ENCODE peak calls at places on chromosome 2, in eight cellular contexts. One of them, this sample, is unnamed.
A peak's percentile ranks its signal among the peaks of the same experiment; 100 is the strongest.

GRCh38 chr2:30239308-30240161 is 8.2 kb downstream of the LBH start:
- DNase-seq in adrenal gland: peak; percentile 87
- DNase-seq in lower lobe of right lung: peak; percentile 72
- DNase-seq in CD4-positive, alpha-beta T cell: peak; percentile 64
- DNase-seq in epithelial cell of esophagus: peak; percentile 62
- DNase-seq in mesothelial cell of epicardium: peak; percentile 57
- DNase-seq in psoas muscle: peak; percentile 86
- DNase-seq in progenitor cell of endocrine pancreas: peak; percentile 30
- DNase-seq in this sample: peak; percentile 43

GRCh38 chr2:186868344-186868743 is 19.4 kb upstream of the ZSWIM2 start:
- DNase-seq in progenitor cell of endocrine pancreas: no peak
- DNase-seq in epithelial cell of esophagus: no peak
- DNase-seq in CD4-positive, alpha-beta T cell: no peak
- DNase-seq in mesothelial cell of epicardium: no peak
- DNase-seq in adrenal gland: no peak
- DNase-seq in psoas muscle: no peak
- DNase-seq in lower lobe of right lung: no peak
- DNase-seq in this sample: no peak

GRCh38 chr2:42914314-42914713 is 121.9 kb upstream of the HAAO start:
- DNase-seq in psoas muscle: no peak
- DNase-seq in lower lobe of right lung: no peak
- DNase-seq in epithelial cell of esophagus: no peak
- DNase-seq in progenitor cell of endocrine pancreas: no peak
- DNase-seq in mesothelial cell of epicardium: no peak
- DNase-seq in adrenal gland: peak; percentile 39
- DNase-seq in CD4-positive, alpha-beta T cell: no peak
- DNase-seq in this sample: no peak

GRCh38 chr2:24708537-24709152 is 84.5 kb downstream of the PTRHD1 start:
- DNase-seq in CD4-positive, alpha-beta T cell: no peak
- DNase-seq in lower lobe of right lung: no peak
- DNase-seq in adrenal gland: no peak
- DNase-seq in psoas muscle: no peak
- DNase-seq in mesothelial cell of epicardium: no peak
- DNase-seq in progenitor cell of endocrine pancreas: no peak
- DNase-seq in epithelial cell of esophagus: peak; percentile 77
- DNase-seq in this sample: no peak

GRCh38 chr2:30225131-30225762 is 6.1 kb upstream of the LBH start:
- DNase-seq in CD4-positive, alpha-beta T cell: peak; percentile 50
- DNase-seq in progenitor cell of endocrine pancreas: no peak
- DNase-seq in lower lobe of right lung: no peak
- DNase-seq in epithelial cell of esophagus: no peak
- DNase-seq in psoas muscle: no peak
- DNase-seq in mesothelial cell of epicardium: no peak
- DNase-seq in adrenal gland: peak; percentile 58
- DNase-seq in this sample: no peak

GRCh38 chr2:33777791-33778190 is 178.7 kb upstream of the FAM98A start:
- DNase-seq in epithelial cell of esophagus: no peak
- DNase-seq in lower lobe of right lung: no peak
- DNase-seq in progenitor cell of endocrine pancreas: no peak
- DNase-seq in psoas muscle: no peak
- DNase-seq in adrenal gland: no peak
- DNase-seq in mesothelial cell of epicardium: no peak
- DNase-seq in CD4-positive, alpha-beta T cell: no peak
- DNase-seq in this sample: no peak

GRCh38 chr2:128769457-128770142 is 450.9 kb upstream of the HS6ST1 start:
- DNase-seq in epithelial cell of esophagus: no peak
- DNase-seq in lower lobe of right lung: no peak
- DNase-seq in adrenal gland: no peak
- DNase-seq in psoas muscle: no peak
- DNase-seq in mesothelial cell of epicardium: no peak
- DNase-seq in CD4-positive, alpha-beta T cell: no peak
- DNase-seq in progenitor cell of endocrine pancreas: no peak
- DNase-seq in this sample: no peak

GRCh38 chr2:223941579-223942277 is 3.4 kb downstream of the WDFY1 start:
- DNase-seq in lower lobe of right lung: no peak
- DNase-seq in adrenal gland: no peak
- DNase-seq in mesothelial cell of epicardium: no peak
- DNase-seq in epithelial cell of esophagus: peak; percentile 71
- DNase-seq in progenitor cell of endocrine pancreas: no peak
- DNase-seq in CD4-positive, alpha-beta T cell: peak; percentile 33
- DNase-seq in psoas muscle: no peak
- DNase-seq in this sample: no peak

GRCh38 chr2:235762832-235763598 is 269.2 kb downstream of the AGAP1 start:
- DNase-seq in mesothelial cell of epicardium: no peak
- DNase-seq in progenitor cell of endocrine pancreas: no peak
- DNase-seq in epithelial cell of esophagus: no peak
- DNase-seq in lower lobe of right lung: no peak
- DNase-seq in CD4-positive, alpha-beta T cell: no peak
- DNase-seq in adrenal gland: no peak
- DNase-seq in psoas muscle: no peak
- DNase-seq in this sample: no peak

GRCh38 chr2:135245055-135245454 is 193.0 kb downstream of the RAB3GAP1 start:
- DNase-seq in psoas muscle: no peak
- DNase-seq in adrenal gland: no peak
- DNase-seq in mesothelial cell of epicardium: no peak
- DNase-seq in lower lobe of right lung: no peak
- DNase-seq in CD4-positive, alpha-beta T cell: no peak
- DNase-seq in epithelial cell of esophagus: peak; percentile 90
- DNase-seq in progenitor cell of endocrine pancreas: no peak
- DNase-seq in this sample: no peak

GRCh38 chr2:218701806-218702205 is 8.8 kb upstream of the TTLL4 start:
- DNase-seq in CD4-positive, alpha-beta T cell: no peak
- DNase-seq in psoas muscle: no peak
- DNase-seq in progenitor cell of endocrine pancreas: no peak
- DNase-seq in adrenal gland: no peak
- DNase-seq in mesothelial cell of epicardium: no peak
- DNase-seq in epithelial cell of esophagus: no peak
- DNase-seq in lower lobe of right lung: no peak
- DNase-seq in this sample: no peak

GRCh38 chr2:178796079-178796677 is 11.0 kb downstream of the TTN start:
- DNase-seq in mesothelial cell of epicardium: no peak
- DNase-seq in psoas muscle: no peak
- DNase-seq in adrenal gland: no peak
- DNase-seq in epithelial cell of esophagus: peak; percentile 63
- DNase-seq in CD4-positive, alpha-beta T cell: no peak
- DNase-seq in progenitor cell of endocrine pancreas: no peak
- DNase-seq in lower lobe of right lung: no peak
- DNase-seq in this sample: no peak
- TF ChIP-seq CTCF in mesothelial cell of epicardium: peak; percentile 67
- TF ChIP-seq CTCF in psoas muscle: peak; percentile 54
- TF ChIP-seq CTCF in adrenal gland: peak; percentile 83
- TF ChIP-seq CTCF in epithelial cell of esophagus: no peak
- TF ChIP-seq CTCF in CD4-positive, alpha-beta T cell: peak; percentile 76
- TF ChIP-seq CTCF in progenitor cell of endocrine pancreas: peak; percentile 71
- TF ChIP-seq CTCF in lower lobe of right lung: peak; percentile 63
- TF ChIP-seq CTCF in this sample: peak; percentile 72

DNA sequence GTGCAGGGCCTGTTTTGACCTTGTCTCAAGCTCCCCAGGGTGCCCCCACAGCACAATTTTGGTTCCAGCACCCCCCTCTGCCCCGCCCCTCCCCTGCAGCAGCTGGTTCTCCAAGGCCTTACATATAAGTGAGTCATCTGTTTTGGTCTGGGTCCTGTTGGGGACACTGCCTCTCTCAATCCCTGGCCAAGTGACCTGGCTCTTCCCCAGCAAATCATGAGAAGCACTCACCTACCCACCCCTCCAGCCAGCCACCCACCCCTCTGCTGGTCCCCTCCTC is 90.5 kb downstream of the INHBB start:
- DNase-seq in lower lobe of right lung: no peak
- DNase-seq in mesothelial cell of epicardium: no peak
- DNase-seq in CD4-positive, alpha-beta T cell: no peak
- DNase-seq in psoas muscle: peak; percentile 85
- DNase-seq in adrenal gland: peak; percentile 90
- DNase-seq in progenitor cell of endocrine pancreas: no peak
- DNase-seq in epithelial cell of esophagus: no peak
- DNase-seq in this sample: no peak
- TF ChIP-seq CTCF in lower lobe of right lung: no peak
- TF ChIP-seq CTCF in mesothelial cell of epicardium: no peak
- TF ChIP-seq CTCF in CD4-positive, alpha-beta T cell: no peak
- TF ChIP-seq CTCF in psoas muscle: no peak
- TF ChIP-seq CTCF in adrenal gland: no peak
- TF ChIP-seq CTCF in progenitor cell of endocrine pancreas: no peak
- TF ChIP-seq CTCF in epithelial cell of esophagus: no peak
- TF ChIP-seq CTCF in this sample: no peak

GRCh38 chr2:55618025-55618648 is 715 bp upstream of the PPP4R3B start:
- DNase-seq in epithelial cell of esophagus: peak; percentile 27
- DNase-seq in CD4-positive, alpha-beta T cell: no peak
- DNase-seq in lower lobe of right lung: no peak
- DNase-seq in psoas muscle: no peak
- DNase-seq in adrenal gland: peak; percentile 60
- DNase-seq in progenitor cell of endocrine pancreas: no peak
- DNase-seq in mesothelial cell of epicardium: no peak
- DNase-seq in this sample: no peak

GRCh38 chr2:55621802-55622201 is 4.4 kb upstream of the PPP4R3B start:
- DNase-seq in lower lobe of right lung: no peak
- DNase-seq in adrenal gland: no peak
- DNase-seq in psoas muscle: no peak
- DNase-seq in progenitor cell of endocrine pancreas: no peak
- DNase-seq in CD4-positive, alpha-beta T cell: no peak
- DNase-seq in epithelial cell of esophagus: no peak
- DNase-seq in mesothelial cell of epicardium: no peak
- DNase-seq in this sample: no peak

GRCh38 chr2:55617160-55618024 is at the start of gene PPP4R3B:
- DNase-seq in mesothelial cell of epicardium: peak; percentile 98
- DNase-seq in adrenal gland: peak; percentile 99
- DNase-seq in progenitor cell of endocrine pancreas: peak; percentile 98
- DNase-seq in CD4-positive, alpha-beta T cell: peak; percentile 99
- DNase-seq in epithelial cell of esophagus: peak; percentile 100
- DNase-seq in psoas muscle: peak; percentile 100
- DNase-seq in lower lobe of right lung: peak; percentile 100
- DNase-seq in this sample: peak; percentile 85

GRCh38 chr2:55618649-55619055 is 1.2 kb upstream of the PPP4R3B start:
- DNase-seq in epithelial cell of esophagus: peak; percentile 74
- DNase-seq in CD4-positive, alpha-beta T cell: peak; percentile 47
- DNase-seq in lower lobe of right lung: peak; percentile 54
- DNase-seq in adrenal gland: peak; percentile 77
- DNase-seq in psoas muscle: peak; percentile 65
- DNase-seq in mesothelial cell of epicardium: no peak
- DNase-seq in progenitor cell of endocrine pancreas: no peak
- DNase-seq in this sample: peak; percentile 37

DNA sequence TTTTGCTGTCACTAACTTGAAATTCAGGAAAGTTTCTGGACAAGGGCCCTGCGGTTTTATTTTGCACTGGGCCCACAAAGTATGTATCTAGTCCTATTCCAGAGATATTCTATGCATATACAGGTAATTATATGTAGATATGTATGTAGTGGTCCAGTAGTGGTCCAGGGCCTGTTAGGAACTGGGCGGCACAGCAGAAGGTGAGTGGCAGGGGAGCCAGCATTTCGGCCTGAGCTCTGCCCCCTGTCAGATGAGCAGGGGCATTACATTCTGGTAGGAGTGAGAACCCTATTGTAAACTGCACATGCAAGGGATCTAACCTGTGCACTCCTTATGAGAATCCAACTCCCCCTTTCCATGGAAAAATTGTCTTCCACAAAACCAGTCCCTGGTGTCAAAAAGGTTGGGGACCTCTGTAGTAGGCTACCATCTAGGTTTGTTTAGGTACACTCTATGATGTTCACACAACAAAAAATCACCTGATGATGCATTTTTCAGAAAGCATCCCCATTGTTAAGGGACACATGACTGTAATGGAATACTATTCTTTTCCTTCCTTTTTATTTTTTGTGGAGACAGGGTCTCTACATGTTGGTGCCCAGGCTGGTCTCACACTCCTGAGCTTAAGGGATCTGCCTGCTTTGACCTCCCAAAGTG is 2.8 kb upstream of the PPP4R3B start:
- DNase-seq in adrenal gland: no peak
- DNase-seq in epithelial cell of esophagus: peak; percentile 40
- DNase-seq in mesothelial cell of epicardium: no peak
- DNase-seq in CD4-positive, alpha-beta T cell: no peak
- DNase-seq in progenitor cell of endocrine pancreas: no peak
- DNase-seq in lower lobe of right lung: no peak
- DNase-seq in psoas muscle: no peak
- DNase-seq in this sample: no peak
- TF ChIP-seq CTCF in adrenal gland: no peak
- TF ChIP-seq CTCF in epithelial cell of esophagus: peak; percentile 43
- TF ChIP-seq CTCF in mesothelial cell of epicardium: no peak
- TF ChIP-seq CTCF in CD4-positive, alpha-beta T cell: no peak
- TF ChIP-seq CTCF in progenitor cell of endocrine pancreas: peak; percentile 47
- TF ChIP-seq CTCF in lower lobe of right lung: peak; percentile 37
- TF ChIP-seq CTCF in psoas muscle: peak; percentile 15
- TF ChIP-seq CTCF in this sample: peak; percentile 43

DNA sequence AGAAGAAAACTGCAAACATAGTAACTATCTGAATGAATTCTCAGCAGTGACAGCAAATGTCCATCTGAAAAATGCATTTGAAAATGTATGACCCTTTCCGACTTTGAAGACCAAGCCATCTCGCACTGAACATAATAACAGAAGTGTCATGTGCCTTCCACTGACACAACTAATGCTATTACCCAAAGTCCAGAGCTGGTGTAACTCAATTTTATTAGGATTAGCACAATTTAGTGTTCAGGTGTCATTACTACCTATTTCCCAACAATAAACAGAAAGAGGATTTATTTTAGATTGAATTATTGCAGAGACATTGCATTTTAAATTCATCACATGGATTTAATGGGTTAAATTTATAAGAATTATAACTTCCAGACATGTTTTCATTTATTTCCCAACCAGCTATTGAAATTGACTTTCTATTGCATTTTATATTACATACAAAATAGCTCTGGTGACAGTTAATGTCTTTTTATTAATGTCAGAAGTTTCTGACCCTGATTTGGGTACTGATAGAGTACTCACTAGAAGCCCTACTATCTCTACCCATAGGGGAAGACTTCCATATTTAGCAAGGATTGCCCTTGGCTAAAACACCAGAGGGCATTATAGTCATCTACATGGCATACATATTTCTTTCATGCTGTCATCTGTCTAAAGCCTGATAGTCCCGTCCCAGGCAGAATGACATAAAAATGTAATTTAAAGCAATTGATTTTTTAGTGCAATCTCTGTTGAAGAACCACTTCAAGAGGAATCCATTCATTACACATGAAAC is 7.0 kb upstream of the STK39 start:
- DNase-seq in lower lobe of right lung: no peak
- DNase-seq in mesothelial cell of epicardium: no peak
- DNase-seq in adrenal gland: no peak
- DNase-seq in CD4-positive, alpha-beta T cell: no peak
- DNase-seq in epithelial cell of esophagus: peak; percentile 54
- DNase-seq in psoas muscle: no peak
- DNase-seq in progenitor cell of endocrine pancreas: no peak
- DNase-seq in this sample: no peak
- TF ChIP-seq CTCF in lower lobe of right lung: no peak
- TF ChIP-seq CTCF in mesothelial cell of epicardium: no peak
- TF ChIP-seq CTCF in adrenal gland: no peak
- TF ChIP-seq CTCF in CD4-positive, alpha-beta T cell: no peak
- TF ChIP-seq CTCF in epithelial cell of esophagus: no peak
- TF ChIP-seq CTCF in psoas muscle: no peak
- TF ChIP-seq CTCF in progenitor cell of endocrine pancreas: no peak
- TF ChIP-seq CTCF in this sample: no peak

This sample was measured in D721Med.